ENCODE peak calls at places on chromosome 12, in eight cellular contexts. L is heart left ventricle, T is tibial nerve, E is uterus, D is A549, V is prostate gland, N is adrenal gland, W is vagina. O is an unnamed sample.

GRCh38 chr12:57208946-57209282 is 7.7 kb upstream of the NXPH4 start:
- DNase-seq in L (peak; percentile 91), T (no peak), E (no peak), D (no peak), V (no peak), N (no peak), W (no peak), O (no peak)

GRCh38 chr12:92362785-92363184 is 217.1 kb upstream of the BTG1 start:
- DNase-seq in L (no peak), T (no peak), E (no peak), D (no peak), V (no peak), N (no peak), W (no peak), O (no peak)

GRCh38 chr12:130788515-130788914 is 50.5 kb downstream of the STX2 start:
- DNase-seq in L (no peak), T (no peak), E (no peak), D (no peak), V (no peak), N (no peak), W (no peak), O (no peak)

GRCh38 chr12:1115471-1116242 is 124.6 kb downstream of the ERC1 start:
- DNase-seq in L (no peak), T (no peak), E (no peak), D (no peak), V (no peak), N (no peak), W (no peak), O (no peak)

GRCh38 chr12:98369601-98370000 is 145.8 kb upstream of the TMPO start:
- DNase-seq in L (no peak), T (no peak), E (no peak), D (no peak), V (no peak), N (no peak), W (no peak), O (no peak)

GRCh38 chr12:6775185-6775770 is 3.0 kb downstream of the LAG3 start:
- DNase-seq in L (no peak), T (no peak), E (no peak), D (no peak), V (no peak), N (no peak), W (no peak), O (no peak)

GRCh38 chr12:85621041-85621440 is 215.2 kb downstream of the RASSF9 start:
- DNase-seq in L (no peak), T (no peak), E (no peak), D (no peak), V (no peak), N (no peak), W (no peak), O (no peak)

GRCh38 chr12:80681287-80681686 is 26.1 kb upstream of the MYF6 start:
- DNase-seq in L (no peak), T (no peak), E (no peak), D (no peak), V (no peak), N (no peak), W (no peak), O (no peak)

GRCh38 chr12:99131761-99132199 is 486.7 kb downstream of the APAF1 start:
- DNase-seq in L (peak; percentile 54), T (no peak), E (no peak), D (no peak), V (no peak), N (peak; percentile 12), W (no peak), O (peak; percentile 41)

GRCh38 chr12:51784688-51785087 is 63.8 kb downstream of the FIGNL2 start:
- DNase-seq in L (no peak), T (no peak), E (no peak), D (no peak), V (no peak), N (no peak), W (no peak), O (no peak)

GRCh38 chr12:10031771-10032175 is 1.3 kb downstream of the CLEC9A start:
- DNase-seq in L (no peak), T (no peak), E (no peak), D (no peak), V (no peak), N (no peak), W (no peak), O (no peak)

GRCh38 chr12:53096089-53096741 is 1.3 kb upstream of the IGFBP6 start:
- DNase-seq in L (peak; percentile 85), T (peak; percentile 84), E (peak; percentile 86), D (no peak), V (no peak), N (no peak), W (no peak), O (peak; percentile 54)

DNA sequence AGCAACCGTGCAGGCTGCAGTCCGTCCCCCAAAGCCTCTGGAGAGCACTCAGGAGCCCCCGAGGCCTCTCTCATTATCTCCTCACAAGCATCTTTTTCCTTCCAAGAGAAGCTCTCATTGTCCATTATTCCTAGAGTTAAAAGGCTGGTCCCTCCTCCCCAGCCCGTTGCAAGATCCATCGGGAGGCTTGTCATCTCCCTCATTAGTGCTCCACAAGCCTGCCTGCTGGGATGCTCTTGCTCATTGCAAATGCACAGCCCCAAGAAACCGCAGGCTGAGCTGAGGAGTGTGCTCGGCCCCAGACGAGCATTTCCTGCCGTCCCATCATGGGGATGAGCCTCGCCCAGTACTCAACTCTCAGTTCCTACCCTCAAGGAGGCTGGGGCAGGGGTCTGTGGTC is 23.3 kb downstream of the NUAK1 start:
- DNase-seq in L (no peak), T (no peak), E (no peak), D (no peak), V (no peak), N (no peak), W (no peak), O (no peak)
- H3K27ac ChIP-seq in L (peak overlapping the region; percentile 74), T (peak overlapping the region; percentile 82), E (peak overlapping the region; percentile 83), D (peak overlapping the region; percentile 87), V (no peak overlapping the region), N (peak overlapping the region; percentile 49), W (no peak overlapping the region), O (no peak overlapping the region)

GRCh38 chr12:89709157-89709993 is 737 bp upstream of the ATP2B1 start:
- DNase-seq in L (peak; percentile 99), T (peak; percentile 99), E (peak; percentile 99), D (peak; percentile 97), V (peak; percentile 98), N (peak; percentile 100), W (peak; percentile 98), O (peak; percentile 99)

GRCh38 chr12:89707992-89708792 is 446 bp downstream of the ATP2B1 start:
- DNase-seq in L (peak; percentile 42), T (peak; percentile 15), E (peak; percentile 34), D (peak; percentile 29), V (peak; percentile 22), N (peak; percentile 39), W (no peak), O (peak; percentile 45)

GRCh38 chr12:89709994-89710872 is 1.6 kb upstream of the ATP2B1 start:
- DNase-seq in L (peak; percentile 70), T (peak; percentile 40), E (peak; percentile 55), D (peak; percentile 31), V (peak; percentile 40), N (peak; percentile 62), W (no peak), O (peak; percentile 49)

GRCh38 chr12:89707623-89707991 is 1.0 kb downstream of the ATP2B1 start:
- DNase-seq in L (peak; percentile 30), T (no peak), E (no peak), D (no peak), V (peak; percentile 4), N (no peak), W (no peak), O (peak; percentile 24)

GRCh38 chr12:89708793-89709156 is at the start of gene ATP2B1:
- DNase-seq in L (peak; percentile 92), T (peak; percentile 68), E (peak; percentile 78), D (peak; percentile 60), V (peak; percentile 81), N (peak; percentile 88), W (no peak), O (peak; percentile 90)
- TF ChIP-seq POLR2A in L (peak; percentile 38), T (peak; percentile 83), E (peak; percentile 94), D (no peak), V (peak; percentile 97), N (peak; percentile 84), W (peak; percentile 92), O (peak; percentile 97)

DNA sequence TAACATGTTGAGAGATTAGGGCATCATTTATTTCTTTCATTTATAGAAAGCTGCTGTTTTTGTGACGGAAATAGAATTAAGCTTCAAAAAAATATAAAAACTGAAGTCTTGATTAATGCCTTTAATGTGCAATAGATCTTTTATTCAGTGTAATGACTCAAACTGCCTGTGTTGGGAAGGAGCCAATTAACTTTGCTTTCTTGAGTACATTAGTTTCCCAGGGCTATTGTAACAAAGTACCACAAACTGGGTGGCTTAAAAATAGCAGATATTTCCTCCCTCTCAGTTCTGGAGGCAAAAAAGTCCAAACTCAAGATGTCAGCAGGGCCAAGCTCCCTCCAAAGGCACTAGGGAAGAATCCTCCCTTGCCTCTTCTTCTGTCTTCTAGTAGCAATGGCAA is 36.6 kb downstream of the EID3 start:
- DNase-seq in L (no peak), T (no peak), E (no peak), D (no peak), V (no peak), N (peak; percentile 24), W (no peak), O (no peak)
- H3K27ac ChIP-seq in L (no peak overlapping the region), T (peak overlapping the region; percentile 54), E (no peak overlapping the region), D (no peak overlapping the region), V (no peak overlapping the region), N (no peak overlapping the region), W (no peak overlapping the region), O (no peak overlapping the region)

GRCh38 chr12:124993568-124994434 is at the start of gene BRI3BP:
- DNase-seq in L (peak; percentile 74), T (no peak), E (no peak), D (peak; percentile 55), V (peak; percentile 38), N (peak; percentile 34), W (no peak), O (peak; percentile 66)
- TF ChIP-seq POLR2A in L (no peak), T (peak; percentile 19), E (no peak), D (peak; percentile 80), V (no peak), N (no peak), W (peak; percentile 19), O (no peak)

GRCh38 chr12:12807970-12808702 is 5.0 kb upstream of the DDX47 start:
- DNase-seq in L (peak; percentile 78), T (no peak), E (peak; percentile 51), D (no peak), V (no peak), N (peak; percentile 34), W (no peak), O (no peak)
- H3K27ac ChIP-seq in L (peak overlapping the region; percentile 75), T (peak overlapping the region; percentile 74), E (peak overlapping the region; percentile 63), D (peak overlapping the region; percentile 71), V (peak overlapping the region; percentile 61), N (peak overlapping the region; percentile 83), W (peak overlapping the region; percentile 88), O (peak overlapping the region; percentile 13)

GRCh38 chr12:121124402-121125109 is 8.1 kb upstream of the P2RX7 start:
- DNase-seq in L (peak; percentile 35), T (no peak), E (no peak), D (peak; percentile 93), V (no peak), N (peak; percentile 16), W (no peak), O (peak; percentile 50)
- TF ChIP-seq POLR2A in L (no peak), T (no peak), E (no peak), D (no peak), V (no peak), N (no peak), W (no peak), O (no peak)

O was measured in body of pancreas.